ENCODE peak calls at places on chromosomes 12 and 14, in nine cellular contexts. W is uterus, C is astrocyte, Q is RWPE2, S is A549, R is right lobe of liver, P is fibroblast of lung, N is cardiac muscle cell, Z is ovary. V is an unnamed sample.

GRCh38 chr12:12661086-12661485 is 34.9 kb downstream of the GPR19 start:
- DNase-seq in W (no peak), C (peak; percentile 82), Q (no peak), S (no peak), R (no peak), P (peak; percentile 88), N (no peak), Z (no peak), V (no peak)

GRCh38 chr12:92759634-92760268 is 57.0 kb downstream of the PLEKHG7 start:
- DNase-seq in W (no peak), C (peak; percentile 98), Q (no peak), S (peak; percentile 52), R (no peak), P (peak; percentile 98), N (no peak), Z (no peak), V (no peak)

GRCh38 chr14:90828642-90829487 is 12.6 kb upstream of the TTC7B start:
- DNase-seq in W (peak; percentile 32), C (no peak), Q (peak; percentile 26), S (no peak), R (no peak), P (no peak), N (no peak), Z (peak; percentile 32), V (no peak)

GRCh38 chr14:32560213-32560857 is 231.2 kb downstream of the AKAP6 start:
- DNase-seq in W (peak; percentile 33), C (peak; percentile 72), Q (no peak), S (peak; percentile 53), R (no peak), P (peak; percentile 76), N (peak; percentile 80), Z (peak; percentile 40), V (peak; percentile 64)

GRCh38 chr12:24562761-24563392 is 386.0 kb downstream of the BCAT1 start:
- DNase-seq in W (peak; percentile 43), C (peak; percentile 45), Q (no peak), S (peak; percentile 12), R (peak; percentile 35), P (peak; percentile 52), N (peak; percentile 76), Z (peak; percentile 61), V (peak; percentile 71)

GRCh38 chr14:31712244-31713127 is 151.3 kb downstream of the NUBPL start:
- DNase-seq in W (no peak), C (no peak), Q (peak; percentile 62), S (no peak), R (no peak), P (no peak), N (no peak), Z (no peak), V (no peak)

GRCh38 chr12:19665105-19665900 is 226.0 kb downstream of the AEBP2 start:
- DNase-seq in W (no peak), C (no peak), Q (no peak), S (no peak), R (no peak), P (peak; percentile 29), N (no peak), Z (no peak), V (no peak)

GRCh38 chr14:104335176-104335575 is 196.8 kb downstream of the KIF26A start:
- DNase-seq in W (no peak), C (no peak), Q (peak; percentile 51), S (no peak), R (no peak), P (no peak), N (no peak), Z (no peak), V (no peak)

GRCh38 chr14:37594238-37594915 is 672 bp downstream of the FOXA1 start:
- DNase-seq in W (no peak), C (peak; percentile 45), Q (no peak), S (peak; percentile 75), R (peak; percentile 67), P (peak; percentile 64), N (peak; percentile 86), Z (no peak), V (no peak)

GRCh38 chr14:70027785-70028428 is 148.7 kb downstream of the SMOC1 start:
- DNase-seq in W (peak; percentile 59), C (no peak), Q (no peak), S (peak; percentile 81), R (peak; percentile 72), P (peak; percentile 10), N (peak; percentile 82), Z (peak; percentile 64), V (peak; percentile 78)

GRCh38 chr12:106240821-106241220 is 7.0 kb downstream of the CKAP4 start:
- DNase-seq in W (no peak), C (no peak), Q (no peak), S (no peak), R (no peak), P (no peak), N (no peak), Z (no peak), V (no peak)

GRCh38 chr14:40733206-40733605 is 873.5 kb upstream of the LRFN5 start:
- DNase-seq in W (no peak), C (no peak), Q (no peak), S (no peak), R (no peak), P (no peak), N (no peak), Z (no peak), V (no peak)
- H3K9me3 ChIP-seq in W (no peaks in the 10 kb centered on the region), C (peaks cover 13% of the 10 kb centered on the region), Q (peaks cover 2% of the 10 kb centered on the region), S (no peaks in the 10 kb centered on the region), R (no peaks in the 10 kb centered on the region), P (no peaks in the 10 kb centered on the region), N (no peaks in the 10 kb centered on the region), Z (no peaks in the 10 kb centered on the region), V (no peaks in the 10 kb centered on the region)

GRCh38 chr14:71319646-71320045 is 412.4 kb downstream of the PCNX1 start:
- DNase-seq in W (peak; percentile 17), C (no peak), Q (no peak), S (peak; percentile 13), R (no peak), P (no peak), N (peak; percentile 20), Z (peak; percentile 18), V (no peak)
- TF ChIP-seq CTCF in W (no peak), C (no peak), Q (peak; percentile 4), S (no peak), R (no peak), P (no peak), N (no peak), Z (no peak), V (no peak)

DNA sequence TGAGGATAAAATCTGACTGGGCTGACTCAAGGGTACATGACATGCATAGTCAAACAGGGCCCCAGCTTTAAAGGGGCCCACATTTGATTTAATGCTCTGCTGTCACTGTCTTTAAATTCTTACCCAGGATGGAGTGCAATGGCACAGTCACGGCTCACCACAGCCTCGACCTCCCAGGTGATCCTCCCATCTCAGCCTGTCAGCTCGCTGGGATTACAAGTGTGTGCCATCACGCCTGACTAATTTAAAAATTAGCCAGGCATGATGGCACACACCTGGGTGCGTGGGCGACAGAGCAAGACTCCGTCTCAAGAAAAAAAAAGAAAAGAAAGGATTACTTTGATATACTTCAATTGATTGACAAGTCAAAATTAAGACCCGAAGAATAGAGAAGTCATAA is 9.2 kb upstream of the PLBD1 start:
- DNase-seq in W (no peak), C (no peak), Q (no peak), S (no peak), R (no peak), P (no peak), N (no peak), Z (no peak), V (no peak)
- H3K4me3 ChIP-seq in W (no peak overlapping the region), C (no peak overlapping the region), Q (no peak overlapping the region), S (no peak overlapping the region), R (no peak overlapping the region), P (no peak overlapping the region), N (no peak overlapping the region), Z (no peak overlapping the region), V (no peak overlapping the region)

DNA sequence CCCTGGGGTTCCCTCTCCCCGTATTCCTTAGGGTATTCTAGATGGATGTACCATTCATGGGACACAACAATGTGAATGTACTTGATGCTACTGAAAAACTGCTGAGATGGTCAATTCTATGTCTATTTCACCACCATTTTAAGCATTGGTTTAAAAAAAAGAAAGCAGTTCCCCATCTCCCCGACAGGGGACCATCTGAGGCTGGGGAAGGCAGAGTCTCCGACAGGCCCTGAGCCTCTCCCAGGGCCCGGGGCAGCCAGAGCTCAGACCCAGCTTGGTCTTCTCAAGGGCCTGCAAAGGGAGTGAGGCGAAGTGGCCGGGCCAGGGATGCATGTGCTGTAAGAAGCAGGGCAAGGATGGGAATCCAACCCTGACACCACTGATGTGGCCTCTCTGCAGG is 234.2 kb downstream of the BCL11B start:
- DNase-seq in W (no peak), C (no peak), Q (no peak), S (no peak), R (no peak), P (no peak), N (no peak), Z (no peak), V (no peak)
- H3K9me3 ChIP-seq in W (no peaks in the 10 kb centered on the region), C (no peaks in the 10 kb centered on the region), Q (no peaks in the 10 kb centered on the region), S (no peaks in the 10 kb centered on the region), R (no peaks in the 10 kb centered on the region), P (no peaks in the 10 kb centered on the region), N (no peaks in the 10 kb centered on the region), Z (no peaks in the 10 kb centered on the region), V (no peaks in the 10 kb centered on the region)

DNA sequence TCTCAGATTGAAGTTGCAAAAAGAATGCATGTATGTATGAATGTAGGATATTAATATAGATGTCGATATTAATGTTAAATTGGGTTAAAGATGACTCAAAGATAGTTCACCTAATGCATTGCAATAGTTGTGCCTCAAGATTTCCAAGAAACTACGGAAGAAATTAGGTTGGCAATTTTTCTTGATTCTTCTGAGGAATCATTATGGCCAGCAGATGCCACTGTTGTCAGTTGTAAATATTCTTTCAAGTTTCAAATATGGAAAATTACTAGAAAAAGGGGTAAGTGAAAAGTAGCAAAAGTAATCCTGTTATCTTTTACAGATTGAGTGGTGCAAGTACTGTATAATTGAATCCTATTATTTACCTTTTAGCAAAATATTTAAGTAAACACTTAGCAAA is 202.1 kb downstream of the ADAMTS20 start:
- DNase-seq in W (no peak), C (no peak), Q (no peak), S (no peak), R (no peak), P (no peak), N (no peak), Z (no peak), V (no peak)
- TF ChIP-seq CTCF in W (no peak), C (peak; percentile 30), Q (peak; percentile 58), S (peak; percentile 0), R (no peak), P (peak; percentile 44), N (peak; percentile 27), Z (no peak), V (no peak)

V was measured in tibial artery.